ENCODE peak calls at places on chromosomes 6 and 20, in eight cellular contexts. Z is AG09319, S is astrocyte of the cerebellum, U is endodermal cell, P is nephron progenitor cell, E is adrenal gland, M is K562, G is natural killer cell. H is an unnamed sample.

GRCh38 chr20:21251278-21251677 is 51.9 kb upstream of the XRN2 start:
- DNase-seq in P (no peak), E (no peak), G (no peak), Z (no peak), M (no peak), U (no peak), S (no peak), H (no peak)

GRCh38 chr6:74768738-74769137 is 437.1 kb downstream of the COL12A1 start:
- DNase-seq in E (no peak), P (no peak), S (no peak), U (no peak), Z (no peak), G (no peak), M (no peak), H (no peak)

GRCh38 chr6:118748311-118749062 is 97.1 kb upstream of the CEP85L start:
- DNase-seq in G (no peak), S (peak), U (peak), Z (no peak), E (peak), M (no peak), P (no peak), H (no peak)

GRCh38 chr20:46758929-46759669 is 49.6 kb downstream of the SLC2A10 start:
- DNase-seq in Z (no peak), G (no peak), S (no peak), U (no peak), M (no peak), E (no peak), P (no peak), H (no peak)

GRCh38 chr6:10397756-10398438 is 17.0 kb downstream of the TFAP2A start:
- DNase-seq in U (peak), G (no peak), S (no peak), Z (no peak), M (no peak), E (no peak), P (peak), H (no peak)

GRCh38 chr6:133673056-133673455 is 215.9 kb upstream of the TCF21 start:
- DNase-seq in E (no peak), Z (no peak), M (no peak), U (peak), G (no peak), P (no peak), S (no peak), H (no peak)

GRCh38 chr20:43960231-43960630 is 45.6 kb downstream of the TOX2 start:
- DNase-seq in M (no peak), U (peak), G (peak), S (no peak), E (no peak), P (no peak), Z (no peak), H (no peak)

GRCh38 chr6:39366875-39367618 is 44.5 kb upstream of the KCNK16 start:
- DNase-seq in G (no peak), U (no peak), Z (no peak), E (peak), P (no peak), M (no peak), S (no peak), H (no peak)

GRCh38 chr20:38723982-38724602 is at the start of gene SLC32A1:
- DNase-seq in S (no peak), G (no peak), M (peak), P (peak), U (peak), E (no peak), Z (no peak), H (peak)

GRCh38 chr20:2800590-2801458 is at the start of gene CPXM1:
- DNase-seq in Z (no peak), E (no peak), S (no peak), G (no peak), U (peak), M (peak), P (peak), H (no peak)

GRCh38 chr20:48690888-48691287 is 136.9 kb downstream of the PREX1 start:
- DNase-seq in E (peak), P (no peak), G (no peak), U (no peak), S (peak), Z (no peak), M (peak), H (no peak)

GRCh38 chr20:35618372-35619131 is 2.9 kb downstream of the SPAG4 start:
- DNase-seq in S (no peak), E (peak), Z (no peak), M (no peak), U (peak), G (no peak), P (peak), H (peak)

GRCh38 chr20:62489186-62489939 is 13.6 kb upstream of the GATA5 start:
- DNase-seq in S (no peak), U (no peak), E (peak), Z (no peak), G (no peak), P (no peak), M (peak), H (no peak)

GRCh38 chr20:6975326-6975725 is 207.8 kb downstream of the BMP2 start:
- DNase-seq in P (no peak), S (no peak), U (no peak), Z (no peak), G (no peak), E (no peak), M (no peak), H (no peak)

GRCh38 chr6:63058601-63059000 is 152.7 kb upstream of the FKBP1C start:
- DNase-seq in S (no peak), Z (no peak), M (no peak), G (no peak), E (no peak), U (no peak), P (no peak), H (no peak)

GRCh38 chr6:15090145-15090579 is 155.7 kb upstream of the JARID2 start:
- DNase-seq in U (no peak), S (no peak), E (no peak), P (peak), Z (no peak), M (no peak), G (no peak), H (no peak)

GRCh38 chr6:22028403-22028802 is 268.4 kb downstream of the PRL start:
- DNase-seq in S (no peak), G (no peak), Z (no peak), M (no peak), P (no peak), E (no peak), U (no peak), H (no peak)

GRCh38 chr6:108250240-108250866 is 10.5 kb downstream of the SNX3 start:
- DNase-seq in Z (no peak), M (peak), E (no peak), P (no peak), G (no peak), U (peak), S (no peak), H (no peak)

GRCh38 chr6:139369568-139370046 is 4.8 kb downstream of the CITED2 start:
- DNase-seq in M (no peak), S (no peak), U (peak), G (no peak), P (peak), Z (peak), E (peak), H (no peak)

GRCh38 chr20:18614244-18614643 is 26.4 kb downstream of the DTD1 start:
- DNase-seq in M (no peak), S (no peak), U (no peak), E (no peak), Z (no peak), P (no peak), G (no peak), H (no peak)

GRCh38 chr20:21503345-21503744 is 10.5 kb downstream of the NKX2-2 start:
- DNase-seq in E (no peak), Z (no peak), G (no peak), M (no peak), P (no peak), U (no peak), S (no peak), H (no peak)

GRCh38 chr20:36400901-36401300 is 94.8 kb downstream of the DLGAP4 start:
- DNase-seq in U (peak), P (no peak), M (no peak), S (no peak), G (no peak), E (no peak), Z (no peak), H (no peak)

GRCh38 chr20:49278817-49279676 is 1.2 kb upstream of the ZNFX1 start:
- DNase-seq in P (peak), G (no peak), M (peak), Z (no peak), S (no peak), U (peak), E (no peak), H (no peak)

GRCh38 chr6:154410215-154410614 is 53.6 kb upstream of the IPCEF1 start:
- DNase-seq in M (no peak), Z (no peak), U (no peak), E (no peak), P (no peak), G (no peak), S (no peak), H (no peak)

GRCh38 chr6:169503556-169503955 is 198.3 kb downstream of the WDR27 start:
- DNase-seq in S (no peak), U (no peak), Z (no peak), P (no peak), M (no peak), G (no peak), E (no peak), H (no peak)

GRCh38 chr6:43091020-43091419 is 14.9 kb downstream of the PTK7 start:
- DNase-seq in E (no peak), Z (no peak), U (no peak), M (no peak), S (no peak), G (no peak), P (no peak), H (no peak)

GRCh38 chr6:108791700-108792099 is 56.5 kb upstream of the ARMC2 start:
- DNase-seq in P (no peak), U (no peak), G (no peak), E (no peak), S (no peak), Z (no peak), M (no peak), H (no peak)

GRCh38 chr6:7725849-7726415 is at the start of gene BMP6:
- DNase-seq in P (peak), E (peak), S (peak), M (peak), U (peak), Z (peak), G (no peak), H (peak)

GRCh38 chr6:89670935-89671565 is 32.5 kb upstream of the LYRM2 start:
- DNase-seq in E (no peak), S (no peak), Z (no peak), P (no peak), G (no peak), M (no peak), U (no peak), H (no peak)

GRCh38 chr6:53894086-53894485 is 99.3 kb downstream of the LRRC1 start:
- DNase-seq in Z (no peak), G (no peak), U (no peak), S (no peak), P (no peak), M (no peak), E (no peak), H (no peak)

GRCh38 chr6:99605074-99605726 is 1.4 kb upstream of the PRDM13 start:
- DNase-seq in S (no peak), U (peak), M (no peak), Z (no peak), E (no peak), G (no peak), P (no peak), H (no peak)
- TF ChIP-seq CTCF in S (no peak), U (peak), M (no peak), Z (no peak), E (no peak), G (no peak), P (no peak), H (no peak)

GRCh38 chr20:59622496-59622895 is 18.2 kb downstream of the PHACTR3 start:
- DNase-seq in U (no peak), E (no peak), M (no peak), G (no peak), S (no peak), Z (no peak), P (no peak), H (no peak)
- TF ChIP-seq CTCF in U (no peak), E (no peak), M (no peak), G (no peak), S (no peak), Z (no peak), P (no peak), H (no peak)

GRCh38 chr6:149087898-149088297 is 229.6 kb upstream of the TAB2 start:
- DNase-seq in Z (no peak), E (no peak), S (no peak), U (no peak), M (no peak), P (no peak), G (no peak), H (no peak)

GRCh38 chr6:149086363-149086762 is 231.1 kb upstream of the TAB2 start:
- DNase-seq in G (no peak), U (no peak), S (no peak), M (no peak), E (no peak), P (no peak), Z (no peak), H (no peak)

GRCh38 chr6:149088361-149088760 is 229.2 kb upstream of the TAB2 start:
- DNase-seq in M (no peak), U (no peak), G (no peak), E (no peak), S (no peak), P (no peak), Z (no peak), H (no peak)

GRCh38 chr6:149093643-149094042 is 223.9 kb upstream of the TAB2 start:
- DNase-seq in M (no peak), E (no peak), P (no peak), S (peak), U (no peak), Z (peak), G (no peak), H (no peak)

GRCh38 chr6:149089508-149089907 is 228.0 kb upstream of the TAB2 start:
- DNase-seq in S (no peak), E (no peak), P (peak), M (no peak), U (no peak), G (no peak), Z (no peak), H (no peak)
- TF ChIP-seq CTCF in S (peak), E (no peak), P (no peak), M (peak), U (no peak), G (no peak), Z (no peak), H (no peak)

GRCh38 chr6:44222987-44223470 is 366 bp upstream of the SLC29A1 start:
- DNase-seq in M (no peak), G (no peak), Z (no peak), S (no peak), U (no peak), P (no peak), E (no peak), H (no peak)

GRCh38 chr6:44223471-44224153 is at the start of gene SLC29A1:
- DNase-seq in Z (no peak), U (peak), P (peak), G (peak), E (peak), M (peak), S (no peak), H (peak)

GRCh38 chr6:44225579-44226325 is 2.4 kb downstream of the SLC29A1 start:
- DNase-seq in G (no peak), U (peak), M (peak), Z (no peak), P (no peak), E (no peak), S (no peak), H (no peak)

GRCh38 chr6:44224978-44225330 is 1.6 kb downstream of the SLC29A1 start:
- DNase-seq in P (no peak), M (no peak), S (no peak), Z (no peak), E (no peak), G (no peak), U (no peak), H (no peak)

DNA sequence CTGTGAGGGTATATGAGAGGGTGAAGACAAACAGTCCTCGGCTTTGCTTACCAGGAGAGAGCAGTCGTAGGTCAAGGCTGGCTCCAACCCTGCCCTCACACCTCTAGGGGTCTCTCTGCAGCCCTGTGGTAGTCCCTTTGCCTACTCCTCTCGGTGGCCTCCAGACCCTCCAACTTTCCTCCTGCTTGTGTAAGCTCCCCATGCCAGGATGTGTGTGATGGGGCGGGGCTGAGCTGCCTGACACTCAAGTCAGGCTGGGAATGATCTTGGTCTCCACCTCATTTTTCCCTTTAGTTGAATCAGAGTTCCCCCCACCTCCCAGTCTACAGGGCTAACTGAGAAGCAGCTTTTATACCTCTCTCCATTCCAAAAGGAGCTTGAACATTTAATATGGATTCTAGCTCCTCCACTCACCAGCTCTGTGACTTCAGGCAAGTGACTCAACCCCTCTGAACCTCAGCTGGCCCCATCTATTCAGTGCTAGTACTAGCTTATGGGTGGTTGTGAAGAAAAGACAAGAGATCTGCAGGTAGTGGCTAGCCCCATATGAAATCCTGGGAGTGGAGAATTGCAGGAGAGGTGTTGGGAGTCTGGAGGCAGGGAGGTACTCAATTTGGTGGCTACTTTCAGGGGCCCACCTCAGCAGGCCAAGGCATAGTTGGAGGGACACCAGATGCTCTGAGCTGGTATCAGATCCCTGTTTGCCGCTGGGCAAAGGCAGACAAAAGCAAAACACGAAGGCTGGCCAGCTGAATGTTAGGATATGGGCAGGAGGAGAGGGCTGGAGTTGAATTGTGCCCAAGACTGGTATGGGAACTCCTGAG is 971 bp downstream of the SLC29A1 start:
- DNase-seq in G (no peak), E (no peak), P (peak), U (no peak), S (no peak), M (peak), Z (no peak), H (no peak)
- TF ChIP-seq CTCF in G (no peak), E (no peak), P (no peak), U (peak), S (no peak), M (no peak), Z (no peak), H (no peak)

GRCh38 chr6:44113396-44113795 is 13.9 kb downstream of the MRPL14 start:
- DNase-seq in G (no peak), E (no peak), Z (no peak), S (no peak), P (no peak), U (no peak), M (no peak), H (no peak)
- TF ChIP-seq CTCF in G (no peak), E (no peak), Z (no peak), S (peak), P (peak), U (peak), M (peak), H (no peak)

GRCh38 chr6:33204165-33204414 is 365 bp upstream of the HSD17B8 start:
- DNase-seq in U (peak), P (no peak), E (no peak), Z (no peak), S (no peak), M (no peak), G (no peak), H (no peak)

GRCh38 chr6:33206027-33206863 is 1.8 kb downstream of the HSD17B8 start:
- DNase-seq in P (no peak), G (no peak), Z (no peak), M (no peak), S (no peak), U (no peak), E (no peak), H (no peak)

GRCh38 chr6:33204415-33205171 is at the start of gene HSD17B8:
- DNase-seq in S (peak), P (peak), E (peak), M (peak), U (peak), Z (peak), G (peak), H (peak)

GRCh38 chr6:33206864-33207568 is 1.3 kb upstream of the RING1 start:
- DNase-seq in G (no peak), P (peak), E (no peak), S (no peak), Z (no peak), U (peak), M (no peak), H (no peak)

DNA sequence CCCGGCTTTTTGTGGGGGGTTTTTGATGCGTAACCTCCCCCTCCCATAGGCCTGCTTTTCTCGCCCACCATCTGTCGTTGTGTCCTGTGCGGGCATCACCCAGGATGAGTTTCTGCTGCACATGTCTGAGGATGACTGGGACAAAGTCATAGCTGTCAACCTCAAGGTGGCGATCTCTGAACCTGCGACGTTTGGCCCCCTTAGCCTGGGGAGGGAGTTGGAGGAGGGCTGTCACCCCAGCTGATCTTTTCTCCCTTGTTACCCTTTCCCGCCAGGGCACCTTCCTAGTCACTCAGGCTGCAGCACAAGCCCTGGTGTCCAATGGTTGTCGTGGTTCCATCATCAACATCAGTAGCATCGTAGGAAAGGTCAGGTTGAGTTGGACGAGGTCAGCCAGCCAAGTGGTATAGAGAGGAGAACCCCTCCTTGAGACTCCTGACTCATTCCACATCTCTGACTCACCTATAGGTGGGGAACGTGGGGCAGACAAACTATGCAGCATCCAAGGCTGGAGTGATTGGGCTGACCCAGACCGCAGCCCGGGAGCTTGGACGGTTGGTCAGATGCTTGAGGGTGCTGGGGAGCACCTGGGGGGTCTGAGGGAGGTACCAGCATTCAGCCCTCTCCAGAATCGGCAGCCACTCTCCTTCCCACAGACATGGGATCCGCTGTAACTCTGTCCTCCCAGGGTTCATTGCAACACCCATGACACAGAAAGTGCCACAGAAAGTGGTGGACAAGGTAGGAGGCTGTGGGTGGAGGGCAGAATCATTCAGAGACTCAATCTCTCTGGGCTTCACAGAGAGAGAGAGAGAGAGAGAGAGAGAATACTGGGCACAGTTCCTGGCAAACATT is 944 bp downstream of the HSD17B8 start:
- DNase-seq in M (peak), G (no peak), S (no peak), P (no peak), E (no peak), U (peak), Z (no peak), H (no peak)
- TF ChIP-seq CTCF in M (peak), G (no peak), S (no peak), P (no peak), E (no peak), U (peak), Z (peak), H (no peak)

H was measured in activated B cell treated with CpG ODN at 0.5 μM for 24 hours.